ENCODE peak calls at places on chromosomes 5 and 9, in seven cellular contexts. Y is activated T-helper 9 cell treated with anti-CD3 and anti-CD28 coated beads, Interleukin-2, amount 50 U/mL, for 16 hours; W is Daoy; O is activated T-cell treated with anti-CD3 and anti-CD28 coated beads for 48 hours; I is fibroblast of lung; X is stimulated activated CD4-positive, alpha-beta T cell treated with anti-CD3 and anti-CD28 coated beads, Interleukin-15, amount 100 ng/mL, for 1 hour; D is CD4-positive, CD25-positive, alpha-beta regulatory T cell. R is an unnamed sample.

GRCh38 chr9:4489562-4489918 is 728 bp upstream of the SLC1A1 start:
- DNase-seq in Y (no peak), W (peak), O (no peak), I (peak), X (no peak), D (no peak), R (no peak)

GRCh38 chr9:11064853-11065252 is 452.1 kb upstream of the PTPRD start:
- DNase-seq in Y (no peak), W (peak), O (no peak), I (no peak), X (no peak), D (no peak), R (no peak)

GRCh38 chr9:38278931-38279532 is 113.5 kb upstream of the ALDH1B1 start:
- DNase-seq in Y (no peak), W (no peak), O (no peak), I (no peak), X (no peak), D (no peak), R (no peak)

GRCh38 chr9:109440797-109441287 is 57.3 kb downstream of the PTPN3 start:
- DNase-seq in Y (peak), W (peak), O (peak), I (peak), X (no peak), D (peak), R (peak)

GRCh38 chr5:58505502-58505901 is 14.3 kb downstream of the GAPT start:
- DNase-seq in Y (no peak), W (no peak), O (no peak), I (no peak), X (no peak), D (no peak), R (no peak)

GRCh38 chr9:37566716-37567115 is 9.5 kb downstream of the FBXO10 start:
- DNase-seq in Y (no peak), W (no peak), O (no peak), I (no peak), X (no peak), D (no peak), R (no peak)

GRCh38 chr5:21594566-21594965 is 1258.6 kb downstream of the CDH12 start:
- DNase-seq in Y (no peak), W (no peak), O (no peak), I (no peak), X (no peak), D (no peak), R (no peak)

GRCh38 chr5:92758552-92758951 is 822.5 kb downstream of the NR2F1-AS1 start:
- DNase-seq in Y (no peak), W (peak), O (no peak), I (peak), X (no peak), D (no peak), R (no peak)

GRCh38 chr9:20303066-20303465 is 319.2 kb downstream of the MLLT3 start:
- DNase-seq in Y (no peak), W (no peak), O (no peak), I (peak), X (no peak), D (no peak), R (no peak)

GRCh38 chr5:147397616-147398015 is 112.3 kb downstream of the DPYSL3 start:
- DNase-seq in Y (no peak), W (no peak), O (no peak), I (no peak), X (no peak), D (no peak), R (no peak)

GRCh38 chr5:1555011-1555807 is 31.4 kb upstream of the LPCAT1 start:
- DNase-seq in Y (no peak), W (peak), O (no peak), I (peak), X (no peak), D (no peak), R (no peak)

GRCh38 chr9:128892223-128892892 is 10.4 kb downstream of the LRRC8A start:
- DNase-seq in Y (no peak), W (peak), O (no peak), I (peak), X (no peak), D (no peak), R (no peak)

GRCh38 chr9:126395439-126396212 is 69.0 kb downstream of the MVB12B start:
- DNase-seq in Y (no peak), W (peak), O (no peak), I (peak), X (no peak), D (no peak), R (no peak)